ENCODE peak calls at places on chromosomes 2 and 18, in four cellular contexts. One of them, this sample, is unnamed.
A peak's percentile ranks its signal among the peaks of the same experiment; 100 is the strongest.

GRCh38 chr2:127597984-127598380 is 48.0 kb upstream of the GPR17 start:
- DNase-seq in SK-N-SH: no peak
- DNase-seq in HepG2: no peak
- DNase-seq in H1: no peak
- DNase-seq in this sample: no peak

GRCh38 chr2:152600698-152601097 is 116.6 kb downstream of the PRPF40A start:
- DNase-seq in HepG2: no peak
- DNase-seq in SK-N-SH: no peak
- DNase-seq in H1: no peak
- DNase-seq in this sample: no peak

GRCh38 chr2:65539633-65540032 is 107.2 kb upstream of the SPRED2 start:
- DNase-seq in HepG2: no peak
- DNase-seq in SK-N-SH: peak; percentile 87
- DNase-seq in H1: no peak
- DNase-seq in this sample: no peak

GRCh38 chr2:68740184-68740914 is 5.7 kb downstream of the ARHGAP25 start:
- DNase-seq in SK-N-SH: no peak
- DNase-seq in HepG2: no peak
- DNase-seq in H1: no peak
- DNase-seq in this sample: no peak

GRCh38 chr2:100580474-100581264 is 17.9 kb downstream of the PDCL3 start:
- DNase-seq in SK-N-SH: no peak
- DNase-seq in H1: no peak
- DNase-seq in HepG2: no peak
- DNase-seq in this sample: peak; percentile 48

GRCh38 chr2:199973703-199974102 is 18.3 kb downstream of the MAIP1 start:
- DNase-seq in HepG2: peak; percentile 46
- DNase-seq in SK-N-SH: peak; percentile 40
- DNase-seq in H1: no peak
- DNase-seq in this sample: no peak

GRCh38 chr2:225842939-225843338 is 443.4 kb downstream of the NYAP2 start:
- DNase-seq in SK-N-SH: no peak
- DNase-seq in HepG2: no peak
- DNase-seq in H1: no peak
- DNase-seq in this sample: no peak

GRCh38 chr2:31944828-31945571 is 65.8 kb downstream of the MEMO1 start:
- DNase-seq in SK-N-SH: no peak
- DNase-seq in H1: no peak
- DNase-seq in HepG2: no peak
- DNase-seq in this sample: no peak

GRCh38 chr2:98036349-98037000 is 40.7 kb upstream of the TMEM131 start:
- DNase-seq in HepG2: no peak
- DNase-seq in SK-N-SH: no peak
- DNase-seq in H1: no peak
- DNase-seq in this sample: no peak

GRCh38 chr2:55824554-55825096 is 99.0 kb downstream of the EFEMP1 start:
- DNase-seq in SK-N-SH: no peak
- DNase-seq in H1: no peak
- DNase-seq in HepG2: no peak
- DNase-seq in this sample: no peak

GRCh38 chr2:63440612-63441011 is 147.7 kb downstream of the WDPCP start:
- DNase-seq in H1: no peak
- DNase-seq in SK-N-SH: no peak
- DNase-seq in HepG2: no peak
- DNase-seq in this sample: no peak

GRCh38 chr2:23545811-23546210 is 160.8 kb downstream of the KLHL29 start:
- DNase-seq in HepG2: no peak
- DNase-seq in SK-N-SH: peak; percentile 88
- DNase-seq in H1: no peak
- DNase-seq in this sample: no peak

GRCh38 chr2:174339971-174340399 is 5.2 kb downstream of the SP9 start:
- DNase-seq in SK-N-SH: no peak
- DNase-seq in HepG2: no peak
- DNase-seq in H1: no peak
- DNase-seq in this sample: no peak

GRCh38 chr2:235534608-235535422 is 41.0 kb downstream of the AGAP1 start:
- DNase-seq in H1: no peak
- DNase-seq in SK-N-SH: no peak
- DNase-seq in HepG2: no peak
- DNase-seq in this sample: no peak

GRCh38 chr2:30135541-30135940 is 11.3 kb upstream of the YPEL5 start:
- DNase-seq in SK-N-SH: no peak
- DNase-seq in H1: no peak
- DNase-seq in HepG2: no peak
- DNase-seq in this sample: no peak

GRCh38 chr18:57813245-57813644 is 10.1 kb upstream of the ATP8B1 start:
- DNase-seq in SK-N-SH: no peak
- DNase-seq in HepG2: peak; percentile 48
- DNase-seq in H1: no peak
- DNase-seq in this sample: no peak

GRCh38 chr2:218773881-218774280 is 8.1 kb upstream of the CYP27A1 start:
- DNase-seq in HepG2: no peak
- DNase-seq in SK-N-SH: no peak
- DNase-seq in H1: no peak
- DNase-seq in this sample: no peak

GRCh38 chr18:43422483-43422882 is 145.2 kb upstream of the SYT4 start:
- DNase-seq in HepG2: no peak
- DNase-seq in H1: no peak
- DNase-seq in SK-N-SH: peak; percentile 47
- DNase-seq in this sample: no peak

GRCh38 chr2:235674116-235674515 is 180.3 kb downstream of the AGAP1 start:
- DNase-seq in HepG2: no peak
- DNase-seq in SK-N-SH: peak; percentile 64
- DNase-seq in H1: no peak
- DNase-seq in this sample: no peak

GRCh38 chr2:150143087-150143536 is 344.4 kb downstream of the RND3 start:
- DNase-seq in SK-N-SH: no peak
- DNase-seq in HepG2: no peak
- DNase-seq in H1: no peak
- DNase-seq in this sample: no peak

GRCh38 chr2:216692636-216693413 is 2.5 kb downstream of the IGFBP5 start:
- DNase-seq in H1: peak; percentile 89
- DNase-seq in HepG2: no peak
- DNase-seq in SK-N-SH: peak; percentile 86
- DNase-seq in this sample: no peak

GRCh38 chr18:43312891-43313290 is 35.6 kb upstream of the SYT4 start:
- DNase-seq in HepG2: no peak
- DNase-seq in H1: no peak
- DNase-seq in SK-N-SH: no peak
- DNase-seq in this sample: no peak

GRCh38 chr2:179562330-179562885 is 297.8 kb upstream of the SESTD1 start:
- DNase-seq in H1: no peak
- DNase-seq in HepG2: no peak
- DNase-seq in SK-N-SH: no peak
- DNase-seq in this sample: no peak

GRCh38 chr2:236638707-236639106 is 69.1 kb downstream of the ACKR3 start:
- DNase-seq in HepG2: no peak
- DNase-seq in SK-N-SH: no peak
- DNase-seq in H1: no peak
- DNase-seq in this sample: no peak

GRCh38 chr18:59426855-59427254 is 67.8 kb upstream of the LMAN1 start:
- DNase-seq in SK-N-SH: no peak
- DNase-seq in HepG2: no peak
- DNase-seq in H1: no peak
- DNase-seq in this sample: no peak

GRCh38 chr18:48875942-48876511 is 74.7 kb downstream of the SMAD7 start:
- DNase-seq in H1: no peak
- DNase-seq in SK-N-SH: peak; percentile 61
- DNase-seq in HepG2: peak; percentile 69
- DNase-seq in this sample: no peak

GRCh38 chr2:102891261-102891660 is 129.4 kb downstream of the TMEM182 start:
- DNase-seq in HepG2: no peak
- DNase-seq in H1: no peak
- DNase-seq in SK-N-SH: no peak
- DNase-seq in this sample: no peak

GRCh38 chr2:142825861-142826260 is 51.6 kb upstream of the KYNU start:
- DNase-seq in HepG2: no peak
- DNase-seq in SK-N-SH: no peak
- DNase-seq in H1: no peak
- DNase-seq in this sample: no peak

GRCh38 chr2:239399404-239399999 is 1.3 kb downstream of the HDAC4 start:
- DNase-seq in SK-N-SH: peak; percentile 54
- DNase-seq in H1: no peak
- DNase-seq in HepG2: peak; percentile 75
- DNase-seq in this sample: no peak

GRCh38 chr2:37570773-37571570 is 100.5 kb downstream of the CDC42EP3 start:
- DNase-seq in H1: no peak
- DNase-seq in HepG2: no peak
- DNase-seq in SK-N-SH: peak; percentile 17
- DNase-seq in this sample: peak; percentile 98

GRCh38 chr2:230902180-230902899 is 22.7 kb downstream of the GPR55 start:
- DNase-seq in H1: peak; percentile 78
- DNase-seq in SK-N-SH: peak; percentile 49
- DNase-seq in HepG2: peak; percentile 56
- DNase-seq in this sample: no peak
- TF ChIP-seq GABPA in H1: peak; percentile 77
- TF ChIP-seq GABPA in SK-N-SH: no peak
- TF ChIP-seq GABPA in HepG2: no peak
- TF ChIP-seq GABPA in this sample: no peak

GRCh38 chr2:14944562-14945346 is 312.2 kb downstream of the LRATD1 start:
- DNase-seq in H1: peak; percentile 58
- DNase-seq in SK-N-SH: peak; percentile 20
- DNase-seq in HepG2: peak; percentile 58
- DNase-seq in this sample: no peak
- TF ChIP-seq TCF12 in H1: no peak
- TF ChIP-seq TCF12 in SK-N-SH: no peak
- TF ChIP-seq TCF12 in HepG2: no peak
- TF ChIP-seq TCF12 in this sample: no peak

GRCh38 chr2:195320416-195320973 is 336.5 kb upstream of the SLC39A10 start:
- DNase-seq in SK-N-SH: no peak
- DNase-seq in H1: no peak
- DNase-seq in HepG2: no peak
- DNase-seq in this sample: no peak

GRCh38 chr2:195319112-195319460 is 337.9 kb upstream of the SLC39A10 start:
- DNase-seq in H1: no peak
- DNase-seq in HepG2: no peak
- DNase-seq in SK-N-SH: no peak
- DNase-seq in this sample: no peak

GRCh38 chr2:195319548-195320415 is 337.2 kb upstream of the SLC39A10 start:
- DNase-seq in HepG2: no peak
- DNase-seq in H1: no peak
- DNase-seq in SK-N-SH: no peak
- DNase-seq in this sample: no peak

GRCh38 chr2:195318440-195319111 is 338.4 kb upstream of the SLC39A10 start:
- DNase-seq in H1: no peak
- DNase-seq in HepG2: peak; percentile 41
- DNase-seq in SK-N-SH: peak; percentile 48
- DNase-seq in this sample: no peak

GRCh38 chr2:195322324-195322723 is 334.7 kb upstream of the SLC39A10 start:
- DNase-seq in H1: no peak
- DNase-seq in HepG2: no peak
- DNase-seq in SK-N-SH: peak; percentile 48
- DNase-seq in this sample: no peak
- TF ChIP-seq TAF1 in H1: no peak
- TF ChIP-seq TAF1 in HepG2: no peak
- TF ChIP-seq TAF1 in SK-N-SH: no peak
- TF ChIP-seq TAF1 in this sample: no peak

DNA sequence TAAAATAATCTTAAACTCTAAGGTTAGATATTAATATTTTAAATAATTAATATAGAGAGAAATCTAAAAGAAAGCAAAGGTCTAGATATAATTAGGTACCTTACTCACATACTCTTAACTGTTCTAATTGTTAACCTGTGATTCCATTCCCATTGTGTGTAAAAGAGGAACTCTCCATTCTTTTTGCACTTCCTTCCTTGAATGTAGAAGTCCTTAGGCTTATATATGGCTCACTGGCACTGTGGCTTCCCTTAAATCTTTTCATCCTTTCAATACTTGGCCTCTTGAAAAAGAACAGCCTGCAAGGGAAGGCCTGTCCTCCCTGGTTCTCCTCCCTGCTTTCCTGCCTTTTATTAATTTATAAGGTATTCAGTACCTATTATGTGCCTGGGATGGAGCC is 182.8 kb upstream of the FOSL2 start:
- DNase-seq in H1: no peak
- DNase-seq in SK-N-SH: no peak
- DNase-seq in HepG2: no peak
- DNase-seq in this sample: no peak
- TF ChIP-seq GABPA in H1: no peak
- TF ChIP-seq GABPA in SK-N-SH: no peak
- TF ChIP-seq GABPA in HepG2: no peak
- TF ChIP-seq GABPA in this sample: no peak

GRCh38 chr18:63155910-63156773 is 163.4 kb downstream of the BCL2 start:
- DNase-seq in H1: no peak
- DNase-seq in HepG2: no peak
- DNase-seq in SK-N-SH: no peak
- DNase-seq in this sample: no peak
- TF ChIP-seq TCF12 in H1: no peak
- TF ChIP-seq TCF12 in HepG2: no peak
- TF ChIP-seq TCF12 in SK-N-SH: no peak
- TF ChIP-seq TCF12 in this sample: no peak

GRCh38 chr2:46888421-46888952 is 27.1 kb downstream of the MCFD2 start:
- DNase-seq in SK-N-SH: no peak
- DNase-seq in HepG2: no peak
- DNase-seq in H1: no peak
- DNase-seq in this sample: no peak

GRCh38 chr2:46887028-46887885 is 28.3 kb downstream of the MCFD2 start:
- DNase-seq in SK-N-SH: no peak
- DNase-seq in HepG2: no peak
- DNase-seq in H1: no peak
- DNase-seq in this sample: no peak

GRCh38 chr2:46891956-46892553 is 23.6 kb downstream of the MCFD2 start:
- DNase-seq in H1: no peak
- DNase-seq in SK-N-SH: no peak
- DNase-seq in HepG2: no peak
- DNase-seq in this sample: no peak

GRCh38 chr2:46885376-46885775 is 30.2 kb downstream of the MCFD2 start:
- DNase-seq in SK-N-SH: no peak
- DNase-seq in H1: no peak
- DNase-seq in HepG2: no peak
- DNase-seq in this sample: no peak

GRCh38 chr2:46886268-46887027 is 29.2 kb downstream of the MCFD2 start:
- DNase-seq in SK-N-SH: no peak
- DNase-seq in HepG2: no peak
- DNase-seq in H1: no peak
- DNase-seq in this sample: no peak
- TF ChIP-seq TAF1 in SK-N-SH: no peak
- TF ChIP-seq TAF1 in HepG2: no peak
- TF ChIP-seq TAF1 in H1: no peak
- TF ChIP-seq TAF1 in this sample: no peak

This sample was measured in GM12878.